ENCODE peak calls at places on chromosomes 2 and 18, in five cellular contexts. M, Z, Y, R and J are unnamed samples.
A peak's percentile ranks its signal among the peaks of the same experiment; 100 is the strongest.

GRCh38 chr2:74587664-74588277 is 33.3 kb downstream of the DOK1 start:
- DNase-seq in M (peak; percentile 77), Z (peak; percentile 58), Y (peak; percentile 85), R (no peak), J (peak; percentile 56)

GRCh38 chr18:70662588-70662987 is 373.7 kb downstream of the SOCS6 start:
- DNase-seq in M (no peak), Z (no peak), Y (no peak), R (no peak), J (no peak)

GRCh38 chr2:213150315-213150951 is 979 bp downstream of the IKZF2 start:
- DNase-seq in M (peak; percentile 13), Z (no peak), Y (peak; percentile 25), R (no peak), J (no peak)

GRCh38 chr18:48875942-48876511 is 74.7 kb downstream of the SMAD7 start:
- DNase-seq in M (no peak), Z (no peak), Y (no peak), R (no peak), J (no peak)

GRCh38 chr2:176140520-176141317 is 10.6 kb upstream of the HOXD4 start:
- DNase-seq in M (peak; percentile 41), Z (peak; percentile 77), Y (peak; percentile 62), R (no peak), J (peak; percentile 18)

GRCh38 chr18:11859903-11860407 is 8.7 kb downstream of the CHMP1B start:
- DNase-seq in M (peak; percentile 64), Z (peak; percentile 80), Y (peak; percentile 81), R (no peak), J (no peak)

GRCh38 chr2:218880749-218881594 is at the start of gene WNT10A:
- DNase-seq in M (no peak), Z (no peak), Y (no peak), R (no peak), J (no peak)

GRCh38 chr2:36633470-36634092 is 35.6 kb upstream of the FEZ2 start:
- DNase-seq in M (no peak), Z (peak; percentile 6), Y (no peak), R (no peak), J (no peak)

GRCh38 chr2:236293241-236293810 is 29.1 kb upstream of the ASB18 start:
- DNase-seq in M (no peak), Z (no peak), Y (no peak), R (no peak), J (no peak)

GRCh38 chr18:5461056-5461455 is 82.7 kb downstream of the EPB41L3 start:
- DNase-seq in M (no peak), Z (peak; percentile 69), Y (no peak), R (peak; percentile 37), J (no peak)

GRCh38 chr2:118003396-118003824 is 10.5 kb downstream of the CCDC93 start:
- DNase-seq in M (peak; percentile 89), Z (peak; percentile 73), Y (peak; percentile 93), R (peak; percentile 41), J (peak; percentile 75)

GRCh38 chr2:189347540-189347939 is 93.7 kb upstream of the WDR75 start:
- DNase-seq in M (peak; percentile 98), Z (peak; percentile 36), Y (peak; percentile 98), R (peak; percentile 93), J (peak; percentile 95)

GRCh38 chr2:14634223-14634884 is 1.8 kb downstream of the LRATD1 start:
- DNase-seq in M (peak; percentile 70), Z (no peak), Y (peak; percentile 44), R (peak; percentile 21), J (peak; percentile 34)

GRCh38 chr2:104570259-104570658 is 283.7 kb upstream of the POU3F3 start:
- DNase-seq in M (no peak), Z (no peak), Y (no peak), R (no peak), J (no peak)

GRCh38 chr2:204202253-204202652 is 265.7 kb downstream of the ICOS start:
- DNase-seq in M (no peak), Z (no peak), Y (no peak), R (no peak), J (no peak)

GRCh38 chr2:18378020-18378653 is 182.3 kb downstream of the RDH14 start:
- DNase-seq in M (peak; percentile 61), Z (peak; percentile 20), Y (peak; percentile 64), R (no peak), J (no peak)

GRCh38 chr2:187499941-187500532 is 52.0 kb upstream of the CALCRL start:
- DNase-seq in M (peak; percentile 74), Z (peak; percentile 37), Y (peak; percentile 76), R (no peak), J (peak; percentile 47)

GRCh38 chr2:240575101-240575965 is 7.0 kb downstream of the RNPEPL1 start:
- DNase-seq in M (no peak), Z (no peak), Y (no peak), R (no peak), J (no peak)

GRCh38 chr2:85611217-85611704 is 605 bp downstream of the C2orf68 start:
- DNase-seq in M (no peak), Z (no peak), Y (no peak), R (no peak), J (no peak)

GRCh38 chr2:233039217-233040173 is 7.0 kb downstream of the NEU2 start:
- DNase-seq in M (no peak), Z (no peak), Y (no peak), R (no peak), J (no peak)

GRCh38 chr2:37794717-37795116 is 123.3 kb upstream of the CDC42EP3 start:
- DNase-seq in M (peak; percentile 71), Z (no peak), Y (no peak), R (no peak), J (no peak)

GRCh38 chr2:74333175-74333574 is 10.0 kb downstream of the SLC4A5 start:
- DNase-seq in M (peak; percentile 36), Z (peak; percentile 21), Y (peak; percentile 68), R (no peak), J (peak; percentile 4)

GRCh38 chr2:201203916-201204654 is 21.1 kb downstream of the CASP10 start:
- DNase-seq in M (peak; percentile 59), Z (no peak), Y (peak; percentile 78), R (peak; percentile 61), J (peak; percentile 26)